ENCODE peak calls at places on chromosome 5, in nine cellular contexts. Y is B cell, N is Peyer's patch, V is HEK293T, I is NAMALWA, S is body of pancreas, B is G401, M is M059J, C is SW480. J is an unnamed sample.

GRCh38 chr5:133249593-133249992 is 197.8 kb downstream of the HSPA4 start:
- DNase-seq in M (peak), B (no peak), Y (no peak), N (no peak), S (no peak), V (no peak), C (no peak), I (no peak), J (no peak)

GRCh38 chr5:174223355-174223754 is 177.8 kb downstream of the NSG2 start:
- DNase-seq in B (no peak), I (no peak), M (no peak), S (no peak), V (no peak), Y (no peak), N (no peak), C (no peak), J (no peak)

GRCh38 chr5:9344751-9345240 is 201.1 kb downstream of the SEMA5A start:
- DNase-seq in M (no peak), Y (no peak), C (no peak), B (no peak), S (no peak), N (no peak), I (no peak), V (no peak), J (no peak)

GRCh38 chr5:121350493-121350892 is 501.2 kb upstream of the FTMT start:
- DNase-seq in I (no peak), N (no peak), V (no peak), C (peak), S (no peak), M (no peak), B (no peak), Y (no peak), J (no peak)

GRCh38 chr5:137336565-137337120 is 162.5 kb downstream of the SPOCK1 start:
- DNase-seq in C (no peak), I (no peak), B (no peak), V (no peak), Y (no peak), S (no peak), M (peak), N (no peak), J (no peak)

GRCh38 chr5:172903790-172904189 is 55.4 kb upstream of the RPL26L1 start:
- DNase-seq in M (peak), C (no peak), N (peak), Y (no peak), I (no peak), B (no peak), S (peak), V (no peak), J (no peak)

GRCh38 chr5:16759147-16759800 is 142.5 kb upstream of the RETREG1 start:
- DNase-seq in I (no peak), B (no peak), N (no peak), Y (no peak), V (no peak), M (no peak), C (no peak), S (no peak), J (no peak)

GRCh38 chr5:7779019-7779662 is 71.8 kb downstream of the CFAP90 start:
- DNase-seq in V (no peak), M (no peak), B (no peak), C (peak), Y (no peak), I (no peak), S (no peak), N (no peak), J (peak)

GRCh38 chr5:111762895-111763294 is 5.9 kb upstream of the NREP start:
- DNase-seq in V (no peak), C (no peak), N (no peak), M (no peak), S (no peak), I (no peak), B (no peak), Y (no peak), J (no peak)

GRCh38 chr5:151678146-151678545 is 8.6 kb downstream of the SPARC start:
- DNase-seq in N (no peak), S (no peak), I (no peak), C (no peak), V (no peak), Y (no peak), M (no peak), B (no peak), J (no peak)

GRCh38 chr5:129670944-129671343 is 77.0 kb upstream of the MINAR2 start:
- DNase-seq in I (no peak), S (no peak), C (no peak), Y (no peak), N (no peak), M (peak), V (no peak), B (no peak), J (no peak)

GRCh38 chr5:147081256-147081872 is 153.5 kb upstream of the STK32A start:
- DNase-seq in M (peak), B (peak), Y (no peak), C (no peak), V (no peak), N (no peak), S (no peak), I (no peak), J (no peak)

GRCh38 chr5:149853019-149853648 is 91.5 kb downstream of the PDE6A start:
- DNase-seq in M (peak), V (peak), C (peak), B (peak), I (peak), Y (peak), N (peak), S (peak), J (no peak)

GRCh38 chr5:6480133-6481051 is 31.7 kb downstream of the UBE2QL1 start:
- DNase-seq in V (no peak), B (no peak), C (no peak), S (no peak), Y (no peak), M (no peak), N (no peak), I (peak), J (no peak)